ENCODE peak calls at places on chromosomes 11 and 22, in four cellular contexts. U is HL-60, I is K562, V is endothelial cell of umbilical vein. G is an unnamed sample.

GRCh38 chr22:46192210-46192993 is 42.1 kb downstream of the PPARA start:
- DNase-seq in U (no peak), I (no peak), V (no peak), G (no peak)

GRCh38 chr22:49101225-49101624 is 726.4 kb downstream of the BRD1 start:
- DNase-seq in U (no peak), I (no peak), V (no peak), G (no peak)

GRCh38 chr11:70027451-70027850 is 50.7 kb upstream of the ANO1 start:
- DNase-seq in U (no peak), I (no peak), V (no peak), G (no peak)

GRCh38 chr22:32237905-32238304 is 17.2 kb downstream of the SLC5A4 start:
- DNase-seq in U (no peak), I (no peak), V (no peak), G (no peak)

GRCh38 chr22:19986011-19986409 is 30.6 kb downstream of the ARVCF start:
- DNase-seq in U (no peak), I (no peak), V (no peak), G (no peak)

GRCh38 chr11:124543145-124543544 is 309 bp downstream of the OR8B12 start:
- DNase-seq in U (no peak), I (no peak), V (no peak), G (no peak)

GRCh38 chr22:47316020-47316419 is 553.6 kb downstream of the TBC1D22A start:
- DNase-seq in U (no peak), I (no peak), V (no peak), G (no peak)

GRCh38 chr11:9219115-9219514 is 46.0 kb downstream of the DENND5A start:
- DNase-seq in U (no peak), I (no peak), V (peak), G (no peak)

GRCh38 chr22:40203568-40203967 is 25.8 kb downstream of the TNRC6B start:
- DNase-seq in U (no peak), I (no peak), V (no peak), G (no peak)

GRCh38 chr22:47608421-47608820 is 846.0 kb downstream of the TBC1D22A start:
- DNase-seq in U (no peak), I (no peak), V (no peak), G (no peak)

GRCh38 chr11:46366661-46367161 is 14.8 kb upstream of the MDK start:
- DNase-seq in U (no peak), I (no peak), V (no peak), G (no peak)

GRCh38 chr11:129023968-129024676 is 81.5 kb upstream of the TP53AIP1 start:
- DNase-seq in U (no peak), I (no peak), V (peak), G (no peak)

GRCh38 chr11:35549787-35550186 is 24.4 kb upstream of the PAMR1 start:
- DNase-seq in U (no peak), I (no peak), V (no peak), G (no peak)

GRCh38 chr22:36928826-36929535 is 15.6 kb downstream of the CSF2RB start:
- DNase-seq in U (no peak), I (no peak), V (no peak), G (no peak)

GRCh38 chr11:18802381-18803257 is 11.0 kb upstream of the PTPN5 start:
- DNase-seq in U (no peak), I (peak), V (peak), G (peak)

GRCh38 chr11:72696866-72697428 is 22.7 kb upstream of the PDE2A start:
- DNase-seq in U (no peak), I (peak), V (no peak), G (no peak)

GRCh38 chr11:114265084-114265878 is 30.9 kb upstream of the NNMT start:
- DNase-seq in U (no peak), I (no peak), V (no peak), G (no peak)

GRCh38 chr11:32829680-32830412 is at the start of gene PRRG4:
- DNase-seq in U (no peak), I (no peak), V (no peak), G (no peak)

GRCh38 chr22:50025993-50026392 is 13.4 kb upstream of the IL17REL start:
- DNase-seq in U (no peak), I (no peak), V (no peak), G (no peak)

GRCh38 chr11:779120-779954 is 2.0 kb upstream of the GATD1 start:
- DNase-seq in U (no peak), I (no peak), V (no peak), G (no peak)

GRCh38 chr11:98568011-98568410 is 452.7 kb upstream of the CNTN5 start:
- DNase-seq in U (no peak), I (no peak), V (no peak), G (no peak)

GRCh38 chr11:132054822-132055221 is 684.4 kb downstream of the NTM start:
- DNase-seq in U (no peak), I (no peak), V (no peak), G (no peak)

GRCh38 chr11:111920908-111921307 is 2.2 kb downstream of the C11orf52 start:
- DNase-seq in U (no peak), I (no peak), V (no peak), G (no peak)

GRCh38 chr11:58057481-58057880 is 26.7 kb downstream of the OR6Q1 start:
- DNase-seq in U (no peak), I (no peak), V (no peak), G (no peak)

GRCh38 chr11:123054301-123055065 is 7.5 kb downstream of the HSPA8 start:
- DNase-seq in U (peak), I (peak), V (peak), G (no peak)

GRCh38 chr11:130103296-130103814 is 33.7 kb downstream of the APLP2 start:
- DNase-seq in U (no peak), I (no peak), V (peak), G (no peak)

GRCh38 chr11:43928721-43929120 is 13.7 kb upstream of the C11orf96 start:
- DNase-seq in U (no peak), I (no peak), V (no peak), G (no peak)

GRCh38 chr11:13972958-13973357 is 10.4 kb downstream of the SPON1 start:
- DNase-seq in U (no peak), I (no peak), V (no peak), G (no peak)

GRCh38 chr22:31279821-31280496 is 12.3 kb downstream of the PIK3IP1 start:
- DNase-seq in U (no peak), I (no peak), V (no peak), G (no peak)

GRCh38 chr22:41411021-41411851 is 29.5 kb downstream of the TEF start:
- DNase-seq in U (no peak), I (no peak), V (no peak), G (no peak)

GRCh38 chr22:30079952-30080533 is at the start of gene HORMAD2:
- DNase-seq in U (no peak), I (no peak), V (peak), G (no peak)

GRCh38 chr11:47768090-47768620 is 1.0 kb upstream of the FNBP4 start:
- DNase-seq in U (peak), I (peak), V (peak), G (no peak)

GRCh38 chr11:29782447-29782846 is 234.4 kb downstream of the KCNA4 start:
- DNase-seq in U (no peak), I (no peak), V (no peak), G (no peak)

GRCh38 chr11:5550440-5551095 is 2.2 kb upstream of the OR52H1 start:
- DNase-seq in U (no peak), I (no peak), V (no peak), G (no peak)

GRCh38 chr11:110376711-110377324 is 52.9 kb upstream of the FDX1 start:
- DNase-seq in U (peak), I (peak), V (peak), G (no peak)

GRCh38 chr11:114482114-114482513 is 42.8 kb downstream of the REXO2 start:
- DNase-seq in U (no peak), I (no peak), V (no peak), G (no peak)

GRCh38 chr22:21446827-21447690 is 20.1 kb upstream of the TMEM191C start:
- DNase-seq in U (no peak), I (no peak), V (no peak), G (no peak)

DNA sequence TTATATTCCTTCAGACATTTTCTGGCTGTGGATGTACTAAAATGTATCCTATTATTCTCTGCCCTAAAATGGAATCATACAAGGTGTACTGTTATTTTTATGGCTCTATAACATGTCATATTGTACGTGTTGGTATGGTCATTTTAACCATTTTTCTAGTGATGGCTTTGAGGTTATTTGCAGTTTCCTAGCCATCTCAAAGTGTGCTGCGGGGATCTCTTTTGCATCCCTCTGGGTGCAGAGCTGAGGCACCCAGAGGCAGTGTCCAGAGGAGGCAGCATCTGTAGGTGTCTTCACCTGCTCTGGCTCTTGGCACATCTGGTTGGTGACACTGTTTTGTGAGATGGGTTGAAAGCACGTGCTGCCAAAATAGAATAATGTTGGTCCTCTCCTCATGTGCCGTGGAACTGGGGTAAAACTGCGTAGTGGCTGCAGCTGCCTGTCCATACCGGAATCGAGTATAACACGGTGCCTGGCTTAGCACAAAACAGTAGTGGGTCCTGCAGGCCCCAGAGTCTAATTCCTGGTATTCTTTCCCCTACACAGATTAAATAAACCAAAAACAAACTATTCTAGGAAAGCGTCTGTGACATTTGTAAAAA is 12.8 kb downstream of the NEAT1 start:
- DNase-seq in U (no peak), I (no peak), V (no peak), G (no peak)
- TF ChIP-seq POLR2AphosphoS5 in U (no peak), I (peak), V (no peak), G (no peak)

GRCh38 chr11:12680940-12681258 is 6.7 kb downstream of the TEAD1 start:
- DNase-seq in U (no peak), I (no peak), V (no peak), G (no peak)

GRCh38 chr11:12679471-12679870 is 5.2 kb downstream of the TEAD1 start:
- DNase-seq in U (no peak), I (no peak), V (no peak), G (no peak)

GRCh38 chr11:12681462-12681861 is 7.2 kb downstream of the TEAD1 start:
- DNase-seq in U (no peak), I (no peak), V (no peak), G (no peak)

GRCh38 chr11:12678991-12679390 is 4.8 kb downstream of the TEAD1 start:
- DNase-seq in U (no peak), I (no peak), V (no peak), G (no peak)

DNA sequence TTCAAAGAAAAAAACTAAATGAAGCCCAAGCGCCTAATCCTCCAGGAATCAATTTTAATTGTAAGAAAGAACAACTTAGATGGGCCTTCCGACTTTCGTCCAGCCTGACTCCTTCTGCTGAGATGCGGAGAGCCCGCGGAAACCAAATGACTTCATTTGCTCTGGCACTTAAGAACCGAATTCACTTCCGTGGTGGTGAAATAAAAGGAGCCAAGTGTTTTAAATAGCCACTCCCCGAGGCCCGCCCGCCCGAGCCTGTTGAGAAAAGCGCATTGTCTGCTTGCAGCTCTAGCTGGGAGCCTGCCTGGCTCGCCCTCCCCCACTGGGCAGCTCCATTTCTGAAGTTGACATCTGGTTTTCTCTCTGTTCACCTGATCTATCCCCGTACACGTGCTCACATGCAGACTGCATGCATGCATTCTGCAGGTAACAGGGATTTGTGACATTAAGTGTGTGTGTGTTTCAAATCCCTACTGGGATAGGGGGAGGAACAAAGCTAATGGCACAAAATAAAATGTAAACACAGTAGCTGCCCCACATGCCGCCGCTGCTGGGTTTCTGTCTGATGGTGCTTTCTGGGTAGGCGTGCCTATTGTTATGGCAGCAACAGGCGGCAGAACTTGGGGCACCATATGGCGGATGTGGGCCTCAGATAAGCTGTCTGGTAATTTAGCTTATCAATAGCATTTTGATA is 6.2 kb downstream of the TEAD1 start:
- DNase-seq in U (no peak), I (no peak), V (no peak), G (peak)
- H3K4me3 ChIP-seq in U (no peak), I (no peak), V (no peak), G (peak)

DNA sequence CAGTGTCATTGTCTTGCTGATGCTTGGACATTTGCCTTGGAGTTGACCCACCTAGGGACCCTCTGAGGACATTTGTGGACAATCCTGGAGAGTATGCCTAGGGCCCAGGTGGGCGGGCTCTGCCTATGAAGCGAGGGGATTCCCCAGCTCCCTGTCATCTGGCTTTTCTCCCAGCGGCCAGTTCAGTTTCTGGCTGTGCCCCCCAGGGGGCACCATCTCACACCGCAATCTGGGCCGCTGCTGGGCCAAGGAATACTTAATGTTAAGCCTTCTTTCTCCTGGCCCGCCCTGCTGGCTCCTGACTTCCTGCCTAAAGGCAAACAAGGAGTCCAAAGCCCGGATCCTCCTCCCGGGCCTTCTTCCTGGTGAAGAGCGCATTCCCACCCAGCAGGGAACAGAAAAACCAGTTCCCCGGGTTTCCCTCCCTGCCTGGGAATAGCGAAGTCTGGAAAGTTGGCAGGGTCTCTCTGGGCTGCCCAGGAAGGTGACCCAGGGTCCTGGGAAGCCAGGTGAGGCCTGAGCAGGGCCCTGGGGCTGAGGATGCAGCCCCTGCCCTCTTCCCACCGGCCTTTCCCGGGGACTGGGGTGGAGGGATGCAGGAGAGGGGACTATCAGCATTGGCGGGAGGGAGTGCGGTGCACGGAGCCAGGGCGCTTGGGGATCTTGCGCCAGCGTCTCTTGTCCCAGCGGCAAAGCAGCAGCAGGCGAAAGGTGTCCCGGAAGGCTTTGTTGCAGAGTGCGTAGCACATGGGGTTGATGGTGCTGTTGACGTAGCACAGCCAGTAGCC is 11.9 kb downstream of the CHRM1 start:
- DNase-seq in U (no peak), I (peak), V (peak), G (peak)
- TF ChIP-seq POLR2AphosphoS5 in U (no peak), I (no peak), V (no peak), G (no peak)

DNA sequence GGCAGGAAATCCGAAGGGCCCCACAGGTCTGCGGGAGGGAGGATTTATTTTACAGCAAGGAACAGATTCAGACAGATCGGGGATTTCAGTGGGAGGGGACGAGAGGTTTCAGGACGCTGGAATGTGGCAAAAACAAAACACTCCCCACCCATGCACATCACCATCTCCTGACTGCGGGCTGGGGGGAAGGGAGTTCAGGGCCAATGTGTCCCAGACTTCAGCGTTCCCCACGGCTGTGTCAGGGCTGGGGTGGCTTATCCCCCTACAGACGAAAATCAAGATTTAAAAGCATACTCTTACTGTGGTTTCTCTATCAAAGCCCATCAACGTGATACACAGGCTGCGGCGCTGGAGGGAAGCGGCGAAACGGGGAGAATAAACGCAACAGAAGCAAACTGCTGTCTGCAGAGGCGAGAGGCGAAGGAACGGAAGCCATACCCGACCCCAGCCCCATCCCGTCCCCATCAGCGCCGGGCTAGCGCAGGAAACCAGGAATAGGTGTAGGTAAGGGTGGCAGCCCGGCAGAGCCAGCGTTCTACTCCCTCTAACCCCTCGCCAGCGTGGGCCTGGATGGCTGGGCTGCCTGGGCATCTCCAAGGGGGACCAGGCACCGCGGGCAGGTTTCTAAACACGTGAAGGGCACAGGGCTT is 2.7 kb downstream of the TENM4 start:
- DNase-seq in U (no peak), I (no peak), V (no peak), G (no peak)
- H3K4me3 ChIP-seq in U (no peak), I (no peak), V (no peak), G (no peak)

G was measured in SK-N-MC.